ENCODE peak calls at places on chromosomes 5 and 9, in seven cellular contexts. A is chondrocyte, N is astrocyte of the spinal cord, R is K562, Y is GM13976, U is NCI-H1105, Q is aorta. P is an unnamed sample.

GRCh38 chr5:39775058-39775457 is 350.3 kb upstream of the DAB2 start:
- DNase-seq in U (no peak), A (no peak), N (peak; percentile 44), R (no peak), Q (no peak), Y (no peak), P (no peak)

GRCh38 chr9:127574089-127574921 is 37.8 kb upstream of the STXBP1 start:
- DNase-seq in Y (no peak), U (peak; percentile 91), N (peak; percentile 53), Q (no peak), A (no peak), R (no peak), P (no peak)

GRCh38 chr5:3351581-3352442 is 243.8 kb upstream of the IRX1 start:
- DNase-seq in R (no peak), Y (no peak), N (no peak), Q (no peak), A (no peak), U (no peak), P (no peak)

GRCh38 chr5:77972545-77973252 is 196.6 kb upstream of the TBCA start:
- DNase-seq in A (no peak), N (no peak), Q (no peak), R (no peak), Y (peak; percentile 76), U (no peak), P (peak; percentile 80)

GRCh38 chr5:9927106-9927505 is 297.0 kb upstream of the TAS2R1 start:
- DNase-seq in A (no peak), Y (no peak), N (peak; percentile 37), R (no peak), Q (no peak), U (no peak), P (no peak)

GRCh38 chr5:168359820-168360460 is 68.5 kb downstream of the WWC1 start:
- DNase-seq in U (no peak), Y (no peak), A (no peak), N (no peak), R (no peak), Q (no peak), P (no peak)

GRCh38 chr5:138337685-138338410 is at the start of gene FAM53C:
- DNase-seq in R (peak; percentile 56), Y (peak; percentile 92), A (peak; percentile 97), Q (peak; percentile 97), U (peak; percentile 75), N (peak; percentile 95), P (peak; percentile 97)

GRCh38 chr5:178941361-178941760 is 363 bp downstream of the ZNF454 start:
- DNase-seq in A (no peak), U (no peak), R (no peak), Q (peak; percentile 75), N (no peak), Y (no peak), P (no peak)

GRCh38 chr9:33407061-33407460 is 4.7 kb upstream of the AQP7 start:
- DNase-seq in U (no peak), N (no peak), Q (no peak), R (no peak), A (no peak), Y (no peak), P (no peak)

GRCh38 chr5:140986117-140986521 is 19.8 kb downstream of the PCDHAC2 start:
- DNase-seq in N (no peak), Y (no peak), R (no peak), U (no peak), A (no peak), Q (no peak), P (no peak)

GRCh38 chr9:110688329-110688728 is 19.7 kb downstream of the MUSK start:
- DNase-seq in N (no peak), U (no peak), Q (no peak), A (no peak), Y (no peak), R (no peak), P (no peak)

GRCh38 chr5:131630963-131631350 is 4.1 kb downstream of the RAPGEF6 start:
- DNase-seq in A (no peak), Y (no peak), Q (no peak), R (no peak), U (no peak), N (no peak), P (no peak)

GRCh38 chr5:57041570-57041969 is 89.6 kb upstream of the MIER3 start:
- DNase-seq in N (no peak), R (no peak), A (no peak), U (no peak), Q (no peak), Y (no peak), P (no peak)

P was measured in GM12865.